ENCODE peak calls at places on chromosomes 4 and X, in six cellular contexts. T is A549, D is esophagus squamous epithelium, Q is ovary, H is heart left ventricle, J is thyroid gland. N is an unnamed sample.

GRCh38 chr4:113447695-113448265 is 313.8 kb downstream of the CAMK2D start:
- DNase-seq in T (no peak), D (no peak), Q (no peak), H (peak), J (no peak), N (no peak)

GRCh38 chrX:141467442-141467841 is 117.1 kb downstream of the SPANXA1 start:
- DNase-seq in T (peak), D (no peak), Q (no peak), H (no peak), J (no peak), N (no peak)

GRCh38 chr4:186204103-186204559 is 12.8 kb downstream of the CYP4V2 start:
- DNase-seq in T (no peak), D (no peak), Q (no peak), H (no peak), J (no peak), N (no peak)

GRCh38 chr4:75841641-75842520 is 60.4 kb downstream of the PPEF2 start:
- DNase-seq in T (peak), D (no peak), Q (no peak), H (no peak), J (peak), N (no peak)

GRCh38 chrX:149950681-149951080 is 12.4 kb upstream of the EOLA2 start:
- DNase-seq in T (peak), D (no peak), Q (no peak), H (no peak), J (peak), N (peak)

GRCh38 chr4:107261241-107261874 is 225.2 kb upstream of the DKK2 start:
- DNase-seq in T (no peak), D (no peak), Q (no peak), H (no peak), J (no peak), N (no peak)

GRCh38 chr4:16722386-16722785 is 176.1 kb downstream of the LDB2 start:
- DNase-seq in T (no peak), D (no peak), Q (no peak), H (no peak), J (no peak), N (no peak)

GRCh38 chrX:2654436-2655340 is 36.4 kb upstream of the CD99 start:
- DNase-seq in T (peak), D (no peak), Q (no peak), H (no peak), J (no peak), N (no peak)

GRCh38 chr4:183402771-183403170 is 41.7 kb upstream of the CDKN2AIP start:
- DNase-seq in T (no peak), D (no peak), Q (no peak), H (no peak), J (no peak), N (no peak)

GRCh38 chr4:185222598-185222997 is 13.2 kb downstream of the SNX25 start:
- DNase-seq in T (no peak), D (no peak), Q (no peak), H (no peak), J (no peak), N (no peak)

GRCh38 chr4:36027203-36027602 is 217.1 kb downstream of the ARAP2 start:
- DNase-seq in T (no peak), D (no peak), Q (no peak), H (no peak), J (no peak), N (no peak)

GRCh38 chr4:186739802-186740434 is 16.3 kb upstream of the FAT1 start:
- DNase-seq in T (no peak), D (no peak), Q (no peak), H (no peak), J (no peak), N (no peak)

GRCh38 chr4:94332983-94333590 is 9.5 kb downstream of the HPGDS start:
- DNase-seq in T (peak), D (no peak), Q (no peak), H (no peak), J (no peak), N (no peak)

GRCh38 chr4:47705326-47705981 is 132.4 kb downstream of the CORIN start:
- DNase-seq in T (peak), D (no peak), Q (no peak), H (no peak), J (no peak), N (no peak)

GRCh38 chrX:105552395-105552794 is 269.9 kb upstream of the NRK start:
- DNase-seq in T (peak), D (no peak), Q (no peak), H (no peak), J (no peak), N (no peak)

GRCh38 chr4:154234576-154234975 is 257.0 kb downstream of the DCHS2 start:
- DNase-seq in T (no peak), D (no peak), Q (no peak), H (no peak), J (no peak), N (no peak)

GRCh38 chrX:45322382-45322781 is 121.7 kb upstream of the DIPK2B start:
- DNase-seq in T (peak), D (no peak), Q (peak), H (peak), J (peak), N (no peak)

GRCh38 chrX:40423299-40423698 is 157.5 kb upstream of the ATP6AP2 start:
- DNase-seq in T (no peak), D (no peak), Q (no peak), H (no peak), J (peak), N (no peak)

GRCh38 chrX:15675490-15675921 is 10.9 kb upstream of the CLTRN start:
- DNase-seq in T (peak), D (peak), Q (peak), H (peak), J (peak), N (peak)

GRCh38 chrX:15673970-15674369 is 9.4 kb upstream of the CLTRN start:
- DNase-seq in T (no peak), D (no peak), Q (no peak), H (no peak), J (no peak), N (no peak)

GRCh38 chrX:15674514-15674898 is 9.9 kb upstream of the CLTRN start:
- DNase-seq in T (peak), D (no peak), Q (peak), H (peak), J (peak), N (peak)

GRCh38 chrX:15672886-15673285 is 8.3 kb upstream of the CLTRN start:
- DNase-seq in T (no peak), D (no peak), Q (no peak), H (no peak), J (no peak), N (no peak)

GRCh38 chrX:15674899-15675489 is 10.4 kb upstream of the CLTRN start:
- DNase-seq in T (peak), D (peak), Q (peak), H (peak), J (peak), N (peak)
- TF ChIP-seq POLR2A in T (no peak), D (peak), Q (peak), H (peak), J (no peak), N (peak)

GRCh38 chr4:78138252-78138651 is 81.1 kb downstream of the FRAS1 start:
- DNase-seq in T (no peak), D (no peak), Q (no peak), H (no peak), J (no peak), N (no peak)

GRCh38 chr4:78137538-78137937 is 80.4 kb downstream of the FRAS1 start:
- DNase-seq in T (no peak), D (no peak), Q (no peak), H (no peak), J (no peak), N (no peak)

GRCh38 chr4:78131403-78131802 is 74.3 kb downstream of the FRAS1 start:
- DNase-seq in T (no peak), D (no peak), Q (no peak), H (no peak), J (no peak), N (no peak)

DNA sequence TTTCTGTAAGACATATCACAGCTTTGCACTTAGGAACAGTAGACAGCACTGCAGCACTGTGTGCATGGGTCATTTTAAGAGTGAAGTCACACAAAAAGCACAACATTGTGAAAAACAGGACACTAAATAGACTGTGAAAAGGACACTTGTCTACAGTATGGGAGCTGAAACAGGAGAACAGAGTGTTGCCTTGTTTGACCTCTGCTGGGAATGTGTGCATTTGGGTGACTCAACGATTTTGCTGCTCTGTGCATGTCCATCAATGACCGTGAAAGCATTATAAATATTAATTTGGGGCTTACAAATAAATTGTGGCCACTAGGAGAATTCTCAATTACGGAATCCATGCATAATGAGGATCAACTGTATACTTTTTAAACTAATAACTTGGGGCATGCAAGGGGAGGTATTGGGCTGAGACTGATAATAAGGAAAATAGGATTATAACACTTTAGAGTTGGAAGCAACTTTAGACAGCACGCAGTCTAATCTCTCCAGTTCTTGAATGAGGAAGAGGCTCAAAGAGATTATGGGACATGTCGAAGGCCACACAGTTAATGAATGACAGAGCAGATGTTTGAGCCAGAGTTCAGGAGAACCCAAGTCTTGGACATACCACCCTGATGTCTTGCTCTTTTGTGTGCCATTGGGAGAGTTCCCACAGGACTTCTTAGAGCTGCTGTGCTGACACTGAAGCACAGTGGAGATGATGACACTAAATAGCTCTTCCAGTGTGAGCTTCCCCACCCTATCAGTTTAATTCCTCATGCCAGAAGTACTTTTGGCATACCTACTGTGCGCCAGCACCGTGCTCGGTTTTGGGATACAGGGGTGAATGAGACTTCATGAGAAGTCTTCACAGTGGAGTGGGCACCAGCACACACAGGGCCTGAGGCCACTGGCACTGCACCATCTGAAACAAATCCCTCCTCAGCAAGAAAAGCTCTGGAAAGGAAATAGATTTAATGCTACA is 79.3 kb downstream of the FRAS1 start:
- DNase-seq in T (peak), D (no peak), Q (no peak), H (no peak), J (no peak), N (no peak)
- TF ChIP-seq POLR2A in T (no peak), D (no peak), Q (no peak), H (no peak), J (no peak), N (no peak)

GRCh38 chr4:173056708-173057107 is 111.9 kb upstream of the GALNT7 start:
- DNase-seq in T (no peak), D (no peak), Q (no peak), H (no peak), J (no peak), N (no peak)
- TF ChIP-seq POLR2A in T (no peak), D (no peak), Q (no peak), H (no peak), J (no peak), N (no peak)

GRCh38 chrX:152903589-152903988 is 5.7 kb downstream of the ZNF185 start:
- DNase-seq in T (no peak), D (no peak), Q (no peak), H (no peak), J (no peak), N (no peak)
- TF ChIP-seq POLR2A in T (no peak), D (no peak), Q (no peak), H (no peak), J (no peak), N (no peak)

DNA sequence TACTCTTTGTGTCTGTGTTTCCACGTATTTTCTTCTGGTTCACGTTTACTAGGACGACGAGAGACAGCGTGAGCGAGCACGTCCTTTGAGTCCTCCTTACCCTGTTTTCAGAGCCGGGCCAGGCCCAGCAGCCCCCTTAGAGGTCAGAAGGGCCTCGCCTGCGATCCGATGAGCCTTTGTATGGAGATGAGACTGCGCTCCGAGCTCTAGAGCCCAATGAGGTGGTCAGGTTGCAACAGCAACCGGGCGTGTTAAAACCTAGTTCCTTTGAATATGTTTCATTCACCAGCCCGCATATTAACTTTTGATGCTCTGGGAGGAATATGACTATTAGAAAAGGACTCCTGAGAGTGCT is 55.6 kb upstream of the TADA2B start:
- DNase-seq in T (no peak), D (no peak), Q (no peak), H (no peak), J (no peak), N (no peak)
- TF ChIP-seq POLR2A in T (no peak), D (no peak), Q (no peak), H (no peak), J (no peak), N (no peak)

N was measured in H54.